ENCODE peak calls at places on chromosomes 12 and 14, in five cellular contexts. C is H1, A is HepG2, X is K562, I is HCT116. G is an unnamed sample.

GRCh38 chr12:55658212-55658611 is 21.5 kb downstream of the OR10P1 start:
- DNase-seq in C (no peak), A (no peak), I (no peak), X (no peak), G (no peak)

GRCh38 chr14:102182190-102182589 is 42.5 kb downstream of the WDR20 start:
- DNase-seq in C (no peak), X (no peak), A (no peak), I (no peak), G (no peak)

GRCh38 chr12:66596189-66596588 is 82.7 kb downstream of the GRIP1 start:
- DNase-seq in A (no peak), X (no peak), C (no peak), I (no peak), G (no peak)

GRCh38 chr12:80321653-80322052 is 122.4 kb upstream of the PTPRQ start:
- DNase-seq in X (no peak), A (peak), C (no peak), I (no peak), G (peak)

GRCh38 chr12:8088574-8088973 is 6.5 kb downstream of the NECAP1 start:
- DNase-seq in I (no peak), X (no peak), A (no peak), C (no peak), G (no peak)

GRCh38 chr14:94124582-94125377 is 4.6 kb downstream of the IFI27L2 start:
- DNase-seq in A (no peak), I (no peak), X (no peak), C (peak), G (no peak)

GRCh38 chr12:113407931-113408585 is 4.4 kb upstream of the SDS start:
- DNase-seq in I (no peak), C (no peak), X (peak), A (no peak), G (no peak)

GRCh38 chr14:37594916-37595808 is at the start of the genes FOXA1 and TTC6:
- DNase-seq in A (peak), X (peak), C (peak), I (peak), G (peak)

GRCh38 chr14:36661506-36662257 is at the start of gene PAX9:
- DNase-seq in I (peak), X (peak), A (peak), C (peak), G (peak)

GRCh38 chr12:108640802-108641445 is 7.2 kb upstream of the SELPLG start:
- DNase-seq in I (no peak), A (no peak), X (peak), C (no peak), G (no peak)

GRCh38 chr14:94593749-94594431 is 12.7 kb downstream of the SERPINA5 start:
- DNase-seq in A (peak), X (no peak), I (no peak), C (no peak), G (no peak)

GRCh38 chr14:35400707-35401421 is 3.7 kb downstream of the NFKBIA start:
- DNase-seq in C (no peak), A (peak), I (no peak), X (peak), G (peak)

GRCh38 chr12:17076335-17076734 is 470.4 kb upstream of the LMO3 start:
- DNase-seq in X (no peak), A (peak), I (no peak), C (no peak), G (peak)

GRCh38 chr12:25768151-25768550 is 190.3 kb upstream of the RASSF8 start:
- DNase-seq in A (no peak), I (no peak), X (no peak), C (no peak), G (no peak)

GRCh38 chr12:108694812-108695278 is 36.5 kb downstream of the CORO1C start:
- DNase-seq in C (no peak), I (no peak), A (no peak), X (peak), G (no peak)

GRCh38 chr14:101972126-101972785 is 7.9 kb downstream of the DYNC1H1 start:
- DNase-seq in C (no peak), I (peak), X (peak), A (peak), G (peak)

GRCh38 chr12:115313929-115314328 is 630.0 kb upstream of the TBX3 start:
- DNase-seq in C (no peak), A (peak), I (no peak), X (no peak), G (no peak)

GRCh38 chr14:103552011-103552797 is 10.3 kb downstream of the BAG5 start:
- DNase-seq in C (no peak), X (no peak), I (no peak), A (no peak), G (peak)

GRCh38 chr12:106147956-106148355 is 9.2 kb upstream of the NUAK1 start:
- DNase-seq in X (no peak), C (no peak), I (no peak), A (no peak), G (no peak)

GRCh38 chr12:69881771-69882170 is 56.7 kb downstream of the MYRFL start:
- DNase-seq in X (no peak), C (no peak), A (no peak), I (no peak), G (no peak)

GRCh38 chr14:32043624-32044023 is 33.5 kb upstream of the ARHGAP5 start:
- DNase-seq in A (no peak), I (no peak), C (no peak), X (no peak), G (no peak)

GRCh38 chr12:26488339-26488738 is 293.0 kb downstream of the SSPN start:
- DNase-seq in A (no peak), C (no peak), I (no peak), X (no peak), G (no peak)

GRCh38 chr14:54683882-54684794 is 117.2 kb downstream of the SAMD4A start:
- DNase-seq in X (no peak), A (no peak), C (peak), I (no peak), G (no peak)

GRCh38 chr12:91616401-91616800 is 433.8 kb upstream of the DCN start:
- DNase-seq in I (no peak), C (no peak), A (no peak), X (no peak), G (no peak)

GRCh38 chr14:77022219-77022852 is 6.2 kb downstream of the IRF2BPL start:
- DNase-seq in C (no peak), X (no peak), A (no peak), I (no peak), G (no peak)

GRCh38 chr12:65725376-65725775 is 98.9 kb upstream of the HMGA2 start:
- DNase-seq in A (no peak), I (peak), C (no peak), X (no peak), G (no peak)

GRCh38 chr14:75158843-75159614 is 17.4 kb downstream of the TMED10 start:
- DNase-seq in A (no peak), X (no peak), I (no peak), C (no peak), G (no peak)

GRCh38 chr14:52080171-52080800 is 11.4 kb upstream of the NID2 start:
- DNase-seq in A (no peak), C (no peak), I (no peak), X (no peak), G (no peak)

GRCh38 chr14:99604766-99605298 is 825 bp upstream of the CCDC85C start:
- DNase-seq in I (no peak), C (no peak), X (peak), A (no peak), G (peak)

GRCh38 chr12:25583545-25583944 is 30.5 kb upstream of the LMNTD1 start:
- DNase-seq in C (no peak), I (peak), A (no peak), X (peak), G (no peak)

GRCh38 chr12:118060301-118061010 is 523 bp downstream of the WSB2 start:
- DNase-seq in I (no peak), C (peak), A (no peak), X (peak), G (peak)

GRCh38 chr14:103739793-103740501 is 24.3 kb downstream of the ZFYVE21 start:
- DNase-seq in A (no peak), I (no peak), X (no peak), C (no peak), G (no peak)

GRCh38 chr14:55928316-55928715 is 189.9 kb upstream of the PELI2 start:
- DNase-seq in X (no peak), A (no peak), C (no peak), I (no peak), G (no peak)

GRCh38 chr12:54184024-54184805 is 4.6 kb downstream of the SMUG1 start:
- DNase-seq in I (no peak), X (no peak), A (no peak), C (no peak), G (no peak)

GRCh38 chr12:87652026-87652425 is 377.2 kb downstream of the C12orf50 start:
- DNase-seq in A (no peak), X (no peak), I (no peak), C (no peak), G (no peak)

GRCh38 chr12:47845066-47845465 is 25.4 kb upstream of the HDAC7 start:
- DNase-seq in X (no peak), C (no peak), A (no peak), I (no peak), G (no peak)

GRCh38 chr12:15244341-15244740 is 23.1 kb upstream of the RERG start:
- DNase-seq in A (no peak), X (no peak), I (no peak), C (no peak), G (peak)

GRCh38 chr14:60655898-60656754 is 6.8 kb upstream of the SIX1 start:
- DNase-seq in X (no peak), I (no peak), A (no peak), C (peak), G (no peak)

GRCh38 chr14:88323520-88324199 is 591 bp upstream of the KCNK10 start:
- DNase-seq in A (no peak), I (no peak), C (peak), X (no peak), G (no peak)

DNA sequence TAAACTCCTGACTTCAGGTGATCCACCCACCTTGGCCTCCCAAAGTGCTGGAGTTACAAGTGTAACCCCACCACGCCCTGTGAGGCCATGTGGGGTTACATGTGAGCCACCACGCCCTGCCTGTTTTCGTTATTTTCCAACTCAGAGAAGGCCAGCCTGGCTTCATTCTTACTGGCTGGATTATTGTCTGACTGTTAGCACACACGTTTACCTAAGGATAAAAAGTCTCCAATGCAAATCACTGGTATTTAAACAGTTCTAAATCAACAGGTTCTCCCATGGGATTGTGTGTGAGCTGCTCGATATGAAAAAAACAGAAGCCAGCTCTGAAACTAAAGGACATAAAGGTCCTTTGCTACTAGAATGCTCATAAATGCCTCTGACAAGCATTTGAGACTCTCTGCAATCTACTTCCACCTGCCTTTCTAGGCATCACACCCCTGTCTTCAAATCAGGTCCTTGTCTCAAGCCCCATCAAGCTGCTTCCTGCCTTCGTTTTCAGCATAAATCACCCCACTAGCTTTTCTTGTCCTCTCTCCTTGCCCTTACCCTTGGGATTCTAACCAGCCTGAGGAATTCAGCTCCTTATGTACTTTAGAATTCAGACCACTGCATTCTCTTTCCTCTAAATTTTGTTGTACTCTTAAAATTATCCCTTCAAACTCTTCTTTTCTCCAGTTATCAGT is 265.0 kb downstream of the DUSP6 start:
- DNase-seq in A (no peak), X (no peak), C (no peak), I (no peak), G (no peak)
- TF ChIP-seq JUND in A (no peak), X (no peak), C (no peak), I (no peak), G (no peak)

GRCh38 chr14:104924421-104925213 is at the start of gene PLD4:
- DNase-seq in I (no peak), A (no peak), C (no peak), X (no peak), G (no peak)
- TF ChIP-seq JUND in I (no peak), A (no peak), C (no peak), X (no peak), G (no peak)

GRCh38 chr12:4763549-4763948 is 43.3 kb downstream of the GALNT8 start:
- DNase-seq in C (peak), I (peak), X (peak), A (peak), G (no peak)

GRCh38 chr12:4767181-4767580 is 47.0 kb downstream of the GALNT8 start:
- DNase-seq in A (no peak), X (no peak), I (no peak), C (no peak), G (no peak)

GRCh38 chr12:4766445-4766844 is 46.2 kb downstream of the GALNT8 start:
- DNase-seq in A (no peak), I (no peak), C (no peak), X (no peak), G (no peak)

DNA sequence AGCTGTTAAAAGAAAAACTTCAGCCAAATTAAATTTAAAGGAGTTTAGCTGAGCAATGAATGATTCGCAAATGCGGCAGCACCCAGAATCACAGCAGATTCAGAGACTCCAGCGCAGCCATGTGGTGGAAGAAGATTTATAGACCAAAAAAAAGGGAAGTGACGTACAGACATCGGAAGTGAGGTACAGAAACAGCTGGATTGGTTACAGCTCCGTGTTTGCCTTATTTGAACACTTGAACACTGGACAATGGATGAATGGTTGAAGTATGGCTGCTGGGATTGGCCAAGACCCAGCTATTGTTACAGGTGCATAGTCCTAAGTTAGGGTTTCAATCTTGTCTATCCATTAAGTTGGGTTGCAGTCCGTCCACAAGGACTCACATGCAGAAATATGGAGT is 42.6 kb downstream of the GALNT8 start:
- DNase-seq in X (peak), A (no peak), I (no peak), C (no peak), G (no peak)
- TF ChIP-seq JUND in X (no peak), A (no peak), I (no peak), C (no peak), G (no peak)

GRCh38 chr12:10645910-10646309 is 27.9 kb downstream of the STYK1 start:
- DNase-seq in X (no peak), A (no peak), C (no peak), I (no peak), G (no peak)

GRCh38 chr12:10636124-10636523 is 22.7 kb upstream of the MAGOHB start:
- DNase-seq in I (no peak), A (no peak), X (no peak), C (no peak), G (no peak)

GRCh38 chr12:10636611-10637010 is 23.2 kb upstream of the MAGOHB start:
- DNase-seq in A (no peak), C (no peak), I (no peak), X (no peak), G (peak)

GRCh38 chr12:10638728-10639127 is 25.3 kb upstream of the MAGOHB start:
- DNase-seq in A (no peak), X (no peak), C (no peak), I (no peak), G (no peak)

DNA sequence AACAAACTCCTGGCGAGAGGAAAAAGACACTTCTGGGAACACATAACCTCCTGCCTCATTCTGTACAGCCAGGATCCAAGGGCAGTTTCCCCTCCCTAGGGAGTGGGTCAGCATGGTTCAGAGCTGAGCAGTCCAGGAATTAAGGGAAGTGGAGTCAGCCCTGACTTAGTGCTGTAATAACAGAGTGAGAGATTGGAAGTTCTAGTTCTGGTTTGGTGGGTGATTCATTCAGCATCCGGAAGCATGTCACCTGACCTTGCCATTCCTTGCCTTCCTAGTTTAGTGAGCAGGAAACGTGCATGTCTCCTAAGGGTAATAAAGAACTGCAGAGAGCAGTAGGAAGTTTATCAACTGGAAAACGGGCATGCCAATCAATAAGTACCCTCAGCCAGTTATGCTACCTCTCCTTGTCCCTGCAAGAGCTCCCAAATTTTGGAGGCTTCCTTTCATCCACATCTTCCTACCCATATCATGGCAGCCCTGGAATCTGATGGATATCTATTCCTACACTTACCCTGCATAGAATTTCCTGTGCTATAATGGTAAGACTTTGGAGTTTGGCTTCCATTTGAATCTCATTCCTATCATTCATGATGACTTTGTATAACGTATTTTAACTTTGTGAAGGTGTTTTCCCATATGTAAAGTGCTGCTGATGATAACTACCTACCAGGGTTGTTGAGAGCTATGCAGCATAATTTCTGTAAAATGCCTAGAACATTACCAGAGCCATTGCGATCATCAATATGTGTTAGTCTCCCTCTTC is 28.5 kb upstream of the MAGOHB start:
- DNase-seq in X (no peak), C (no peak), A (no peak), I (no peak), G (no peak)
- TF ChIP-seq JUND in X (no peak), C (no peak), A (no peak), I (no peak), G (no peak)